ENCODE peak calls at places on chromosomes 11 and 22, in ten cellular contexts. A is heart left ventricle, Y is body of pancreas, V is breast epithelium, G is GM12878, N is transverse colon, D is uterus, I is ovary, J is A549, Q is vagina. K is an unnamed sample.

GRCh38 chr22:19448739-19449421 is 1.4 kb upstream of the C22orf39 start:
- DNase-seq in J (no peak), V (no peak), D (no peak), I (no peak), G (no peak), Q (no peak), Y (no peak), A (no peak), N (no peak), K (no peak)

GRCh38 chr22:39287076-39287743 is 32.2 kb downstream of the RPL3 start:
- DNase-seq in G (no peak), D (no peak), Y (peak; percentile 69), I (no peak), J (no peak), V (no peak), N (peak; percentile 16), Q (no peak), A (no peak), K (no peak)

GRCh38 chr22:38727530-38728451 is 22.0 kb downstream of the GTPBP1 start:
- DNase-seq in N (no peak), Q (no peak), J (no peak), D (no peak), A (no peak), V (no peak), I (peak; percentile 8), Y (no peak), G (no peak), K (no peak)

GRCh38 chr22:43152355-43153071 is 1.2 kb downstream of the TSPO start:
- DNase-seq in V (peak; percentile 65), D (peak; percentile 60), J (peak; percentile 55), Q (no peak), A (peak; percentile 87), I (peak; percentile 52), N (peak; percentile 88), G (no peak), Y (peak; percentile 84), K (peak; percentile 71)

GRCh38 chr11:86802601-86803051 is 2.3 kb downstream of the PRSS23 start:
- DNase-seq in J (peak; percentile 84), V (no peak), G (no peak), D (no peak), A (no peak), I (no peak), N (no peak), Q (no peak), Y (peak; percentile 47), K (no peak)

GRCh38 chr11:843086-843704 is 543 bp downstream of the TSPAN4 start:
- DNase-seq in A (no peak), I (no peak), G (no peak), V (no peak), D (peak; percentile 43), N (no peak), Q (no peak), J (no peak), Y (no peak), K (no peak)

GRCh38 chr11:62064221-62064620 is 59.6 kb upstream of the INCENP start:
- DNase-seq in Y (no peak), A (no peak), J (no peak), G (no peak), N (no peak), Q (no peak), I (no peak), D (no peak), V (no peak), K (no peak)

GRCh38 chr11:130894322-130895025 is 21.8 kb downstream of the SNX19 start:
- DNase-seq in J (peak; percentile 66), N (peak; percentile 74), A (peak; percentile 67), D (peak; percentile 76), V (peak; percentile 56), Q (no peak), I (peak; percentile 71), Y (peak; percentile 67), G (peak; percentile 15), K (peak; percentile 67)

GRCh38 chr11:32991898-32992297 is 23.8 kb upstream of the DEPDC7 start:
- DNase-seq in A (no peak), N (no peak), V (no peak), J (no peak), I (no peak), G (no peak), D (no peak), Y (no peak), Q (no peak), K (no peak)

GRCh38 chr11:130909650-130910049 is 6.6 kb downstream of the SNX19 start:
- DNase-seq in N (no peak), I (no peak), A (no peak), G (no peak), J (no peak), V (no peak), Q (no peak), D (no peak), Y (no peak), K (no peak)

GRCh38 chr11:34028407-34028804 is 23.1 kb upstream of the CAPRIN1 start:
- DNase-seq in Q (no peak), V (no peak), I (no peak), G (no peak), A (no peak), N (peak; percentile 14), D (no peak), J (no peak), Y (peak; percentile 54), K (no peak)

GRCh38 chr11:123202155-123202714 is 7.2 kb upstream of the CLMP start:
- DNase-seq in Q (no peak), A (peak; percentile 56), J (no peak), D (peak; percentile 76), G (no peak), Y (peak; percentile 53), V (no peak), I (no peak), N (peak; percentile 48), K (no peak)

GRCh38 chr22:43945632-43946390 is 9.4 kb upstream of the SAMM50 start:
- DNase-seq in V (no peak), I (no peak), A (peak; percentile 51), Y (peak; percentile 68), G (no peak), J (peak; percentile 69), Q (no peak), D (no peak), N (peak; percentile 70), K (peak; percentile 70)

GRCh38 chr11:17535488-17535887 is 8.7 kb downstream of the USH1C start:
- DNase-seq in D (no peak), Q (no peak), N (no peak), A (no peak), I (no peak), Y (no peak), V (no peak), J (no peak), G (no peak), K (no peak)

GRCh38 chr11:126366064-126366822 is 10.8 kb downstream of the ST3GAL4 start:
- DNase-seq in V (no peak), N (no peak), D (peak; percentile 44), Y (no peak), J (no peak), G (no peak), A (no peak), I (peak; percentile 60), Q (no peak), K (no peak)

GRCh38 chr11:79375818-79376550 is 64.8 kb downstream of the TENM4 start:
- DNase-seq in Y (no peak), D (no peak), Q (no peak), J (no peak), G (no peak), V (no peak), N (no peak), A (no peak), I (no peak), K (no peak)

GRCh38 chr11:119490253-119491006 is 67.5 kb upstream of the THY1 start:
- DNase-seq in I (no peak), G (no peak), V (no peak), Y (no peak), D (no peak), A (peak; percentile 18), J (no peak), N (no peak), Q (no peak), K (no peak)

GRCh38 chr11:111465400-111465799 is 46.8 kb downstream of the BTG4 start:
- DNase-seq in D (no peak), Q (no peak), A (no peak), I (no peak), J (no peak), G (no peak), V (no peak), N (no peak), Y (no peak), K (no peak)

GRCh38 chr11:76190376-76190775 is 15.9 kb downstream of the WNT11 start:
- DNase-seq in D (no peak), A (no peak), N (no peak), J (no peak), Q (no peak), Y (no peak), G (no peak), V (no peak), I (no peak), K (no peak)

GRCh38 chr11:60951909-60952741 is at the start of gene SLC15A3:
- DNase-seq in D (peak; percentile 57), Y (peak; percentile 78), A (peak; percentile 77), Q (no peak), V (peak; percentile 50), I (peak; percentile 62), N (peak; percentile 72), G (peak; percentile 61), J (no peak), K (peak; percentile 69)
- H3K4me3 ChIP-seq in D (peak within 1 kb of the TSS; percentile 63), Y (no peak within 1 kb of the TSS), A (peak within 1 kb of the TSS; percentile 58), Q (peak within 1 kb of the TSS; percentile 56), V (peak within 1 kb of the TSS; percentile 72), I (peak within 1 kb of the TSS; percentile 47), N (peak within 1 kb of the TSS; percentile 44), G (peak within 1 kb of the TSS; percentile 94), J (no peak within 1 kb of the TSS), K (peak within 1 kb of the TSS; percentile 41)

GRCh38 chr22:49827853-49828598 is at the start of gene BRD1:
- DNase-seq in G (no peak), J (peak; percentile 51), Q (no peak), I (peak; percentile 60), A (peak; percentile 68), Y (peak; percentile 51), D (peak; percentile 56), N (peak; percentile 71), V (no peak), K (peak; percentile 75)
- TF ChIP-seq POLR2A in G (no peak), J (peak; percentile 54), Q (no peak), I (no peak), A (no peak), Y (peak; percentile 10), D (no peak), N (no peak), V (no peak), K (no peak)

GRCh38 chr11:121458551-121458950 is 5.8 kb upstream of the SORL1-AS1 start:
- DNase-seq in D (no peak), J (no peak), Y (no peak), I (no peak), A (no peak), G (no peak), Q (no peak), V (no peak), N (no peak), K (no peak)
- H3K4me3 ChIP-seq in D (no peak overlapping the region), J (no peak overlapping the region), Y (no peak overlapping the region), I (no peak overlapping the region), A (no peak overlapping the region), G (peak overlapping the region; percentile 41), Q (no peak overlapping the region), V (no peak overlapping the region), N (no peak overlapping the region), K (no peak overlapping the region)

DNA sequence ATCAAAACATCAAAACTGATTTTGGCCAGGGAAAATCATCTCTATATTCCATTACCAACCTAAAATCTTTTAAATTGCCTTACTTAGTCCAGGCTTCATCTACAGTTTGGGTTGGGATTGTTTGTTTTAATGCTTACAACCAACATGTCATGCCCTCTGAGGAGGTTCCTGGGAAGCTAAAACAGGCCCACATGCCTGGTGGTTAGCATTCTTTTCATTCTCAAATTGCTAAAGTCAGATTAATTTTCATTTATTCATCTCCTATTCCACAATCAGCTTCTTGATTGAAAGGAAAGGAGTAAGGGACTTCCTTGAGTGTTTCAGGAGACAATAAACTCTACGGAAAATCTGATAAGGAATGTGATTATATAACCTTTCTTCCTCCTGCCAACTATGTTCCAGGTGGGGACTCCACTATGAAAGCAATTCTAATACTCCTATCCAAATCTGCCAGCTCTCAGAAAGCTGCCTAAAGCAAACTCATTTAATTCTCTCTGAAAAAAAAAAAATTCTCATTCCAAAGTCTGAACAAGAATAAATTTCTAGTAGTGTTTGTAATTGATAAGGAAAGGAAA is 30.8 kb downstream of the MRTFA start:
- DNase-seq in D (no peak), I (no peak), N (no peak), V (no peak), G (no peak), A (no peak), Q (no peak), Y (no peak), J (no peak), K (no peak)
- TF ChIP-seq POLR2A in D (no peak), I (no peak), N (no peak), V (no peak), G (no peak), A (no peak), Q (no peak), Y (no peak), J (no peak), K (no peak)